ENCODE peak calls at places on chromosomes 3 and 15, in ten cellular contexts. One of them, this sample, is unnamed.

GRCh38 chr3:52685285-52685704 is 418 bp downstream of the PBRM1 start:
- DNase-seq in stimulated activated CD4-positive, alpha-beta T cell treated with anti-CD3 and anti-CD28 coated beads, TNF-alpha, amount 100 ng/mL, for 1 hour: peak
- DNase-seq in stimulated activated naive CD4-positive, alpha-beta T cell: peak
- DNase-seq in NCI-H1105 treated with DMSO at 0.1 percent for 48 hours: peak
- DNase-seq in GM23338: peak
- DNase-seq in T-cell: peak
- DNase-seq in effector memory CD8-positive, alpha-beta T cell: peak
- DNase-seq in non-pigmented ciliary epithelial cell: no peak
- DNase-seq in stimulated activated CD8-positive, alpha-beta memory T cell treated with anti-CD3 and anti-CD28 coated beads, Interleukin-4, amount 100 ng/mL, for 4 hours: peak
- DNase-seq in T-helper 9 cell: peak
- DNase-seq in this sample: peak

GRCh38 chr15:67465196-67465952 is 55.6 kb upstream of the C15orf61 start:
- DNase-seq in stimulated activated CD4-positive, alpha-beta T cell treated with anti-CD3 and anti-CD28 coated beads, TNF-alpha, amount 100 ng/mL, for 1 hour: no peak
- DNase-seq in stimulated activated naive CD4-positive, alpha-beta T cell: no peak
- DNase-seq in NCI-H1105 treated with DMSO at 0.1 percent for 48 hours: no peak
- DNase-seq in GM23338: no peak
- DNase-seq in T-cell: no peak
- DNase-seq in effector memory CD8-positive, alpha-beta T cell: no peak
- DNase-seq in non-pigmented ciliary epithelial cell: no peak
- DNase-seq in stimulated activated CD8-positive, alpha-beta memory T cell treated with anti-CD3 and anti-CD28 coated beads, Interleukin-4, amount 100 ng/mL, for 4 hours: no peak
- DNase-seq in T-helper 9 cell: no peak
- DNase-seq in this sample: no peak

GRCh38 chr3:104629038-104629437 is 737.7 kb upstream of the ALCAM start:
- DNase-seq in stimulated activated CD4-positive, alpha-beta T cell treated with anti-CD3 and anti-CD28 coated beads, TNF-alpha, amount 100 ng/mL, for 1 hour: no peak
- DNase-seq in stimulated activated naive CD4-positive, alpha-beta T cell: no peak
- DNase-seq in NCI-H1105 treated with DMSO at 0.1 percent for 48 hours: no peak
- DNase-seq in GM23338: no peak
- DNase-seq in T-cell: no peak
- DNase-seq in effector memory CD8-positive, alpha-beta T cell: no peak
- DNase-seq in non-pigmented ciliary epithelial cell: peak
- DNase-seq in stimulated activated CD8-positive, alpha-beta memory T cell treated with anti-CD3 and anti-CD28 coated beads, Interleukin-4, amount 100 ng/mL, for 4 hours: no peak
- DNase-seq in T-helper 9 cell: no peak
- DNase-seq in this sample: peak

GRCh38 chr15:68875377-68876116 is 54.8 kb upstream of the SPESP1 start:
- DNase-seq in stimulated activated CD4-positive, alpha-beta T cell treated with anti-CD3 and anti-CD28 coated beads, TNF-alpha, amount 100 ng/mL, for 1 hour: peak
- DNase-seq in stimulated activated naive CD4-positive, alpha-beta T cell: peak
- DNase-seq in NCI-H1105 treated with DMSO at 0.1 percent for 48 hours: peak
- DNase-seq in GM23338: peak
- DNase-seq in T-cell: peak
- DNase-seq in effector memory CD8-positive, alpha-beta T cell: peak
- DNase-seq in non-pigmented ciliary epithelial cell: peak
- DNase-seq in stimulated activated CD8-positive, alpha-beta memory T cell treated with anti-CD3 and anti-CD28 coated beads, Interleukin-4, amount 100 ng/mL, for 4 hours: peak
- DNase-seq in T-helper 9 cell: peak
- DNase-seq in this sample: peak

GRCh38 chr15:90481023-90481422 is 48.7 kb upstream of the CRTC3 start:
- DNase-seq in stimulated activated CD4-positive, alpha-beta T cell treated with anti-CD3 and anti-CD28 coated beads, TNF-alpha, amount 100 ng/mL, for 1 hour: no peak
- DNase-seq in stimulated activated naive CD4-positive, alpha-beta T cell: peak
- DNase-seq in NCI-H1105 treated with DMSO at 0.1 percent for 48 hours: no peak
- DNase-seq in GM23338: no peak
- DNase-seq in T-cell: peak
- DNase-seq in effector memory CD8-positive, alpha-beta T cell: peak
- DNase-seq in non-pigmented ciliary epithelial cell: no peak
- DNase-seq in stimulated activated CD8-positive, alpha-beta memory T cell treated with anti-CD3 and anti-CD28 coated beads, Interleukin-4, amount 100 ng/mL, for 4 hours: no peak
- DNase-seq in T-helper 9 cell: peak
- DNase-seq in this sample: no peak

GRCh38 chr3:152497457-152497856 is 228.7 kb downstream of the MBNL1 start:
- DNase-seq in stimulated activated CD4-positive, alpha-beta T cell treated with anti-CD3 and anti-CD28 coated beads, TNF-alpha, amount 100 ng/mL, for 1 hour: no peak
- DNase-seq in stimulated activated naive CD4-positive, alpha-beta T cell: no peak
- DNase-seq in NCI-H1105 treated with DMSO at 0.1 percent for 48 hours: no peak
- DNase-seq in GM23338: no peak
- DNase-seq in T-cell: no peak
- DNase-seq in effector memory CD8-positive, alpha-beta T cell: no peak
- DNase-seq in non-pigmented ciliary epithelial cell: no peak
- DNase-seq in stimulated activated CD8-positive, alpha-beta memory T cell treated with anti-CD3 and anti-CD28 coated beads, Interleukin-4, amount 100 ng/mL, for 4 hours: no peak
- DNase-seq in T-helper 9 cell: no peak
- DNase-seq in this sample: no peak

GRCh38 chr3:17865626-17866025 is 123.2 kb upstream of the TBC1D5 start:
- DNase-seq in stimulated activated CD4-positive, alpha-beta T cell treated with anti-CD3 and anti-CD28 coated beads, TNF-alpha, amount 100 ng/mL, for 1 hour: no peak
- DNase-seq in stimulated activated naive CD4-positive, alpha-beta T cell: no peak
- DNase-seq in NCI-H1105 treated with DMSO at 0.1 percent for 48 hours: no peak
- DNase-seq in GM23338: no peak
- DNase-seq in T-cell: no peak
- DNase-seq in effector memory CD8-positive, alpha-beta T cell: no peak
- DNase-seq in non-pigmented ciliary epithelial cell: no peak
- DNase-seq in stimulated activated CD8-positive, alpha-beta memory T cell treated with anti-CD3 and anti-CD28 coated beads, Interleukin-4, amount 100 ng/mL, for 4 hours: no peak
- DNase-seq in T-helper 9 cell: no peak
- DNase-seq in this sample: no peak

GRCh38 chr3:137191133-137191923 is 233.5 kb downstream of the IL20RB start:
- DNase-seq in stimulated activated CD4-positive, alpha-beta T cell treated with anti-CD3 and anti-CD28 coated beads, TNF-alpha, amount 100 ng/mL, for 1 hour: no peak
- DNase-seq in stimulated activated naive CD4-positive, alpha-beta T cell: no peak
- DNase-seq in NCI-H1105 treated with DMSO at 0.1 percent for 48 hours: no peak
- DNase-seq in GM23338: no peak
- DNase-seq in T-cell: no peak
- DNase-seq in effector memory CD8-positive, alpha-beta T cell: no peak
- DNase-seq in non-pigmented ciliary epithelial cell: no peak
- DNase-seq in stimulated activated CD8-positive, alpha-beta memory T cell treated with anti-CD3 and anti-CD28 coated beads, Interleukin-4, amount 100 ng/mL, for 4 hours: no peak
- DNase-seq in T-helper 9 cell: no peak
- DNase-seq in this sample: no peak

GRCh38 chr15:25770031-25770430 is 93.1 kb downstream of the ATP10A start:
- DNase-seq in stimulated activated CD4-positive, alpha-beta T cell treated with anti-CD3 and anti-CD28 coated beads, TNF-alpha, amount 100 ng/mL, for 1 hour: no peak
- DNase-seq in stimulated activated naive CD4-positive, alpha-beta T cell: no peak
- DNase-seq in NCI-H1105 treated with DMSO at 0.1 percent for 48 hours: no peak
- DNase-seq in GM23338: no peak
- DNase-seq in T-cell: no peak
- DNase-seq in effector memory CD8-positive, alpha-beta T cell: no peak
- DNase-seq in non-pigmented ciliary epithelial cell: no peak
- DNase-seq in stimulated activated CD8-positive, alpha-beta memory T cell treated with anti-CD3 and anti-CD28 coated beads, Interleukin-4, amount 100 ng/mL, for 4 hours: no peak
- DNase-seq in T-helper 9 cell: no peak
- DNase-seq in this sample: no peak

GRCh38 chr3:50154476-50154839 is 666 bp upstream of the SEMA3F start:
- DNase-seq in stimulated activated CD4-positive, alpha-beta T cell treated with anti-CD3 and anti-CD28 coated beads, TNF-alpha, amount 100 ng/mL, for 1 hour: no peak
- DNase-seq in stimulated activated naive CD4-positive, alpha-beta T cell: no peak
- DNase-seq in NCI-H1105 treated with DMSO at 0.1 percent for 48 hours: peak
- DNase-seq in GM23338: peak
- DNase-seq in T-cell: no peak
- DNase-seq in effector memory CD8-positive, alpha-beta T cell: no peak
- DNase-seq in non-pigmented ciliary epithelial cell: no peak
- DNase-seq in stimulated activated CD8-positive, alpha-beta memory T cell treated with anti-CD3 and anti-CD28 coated beads, Interleukin-4, amount 100 ng/mL, for 4 hours: no peak
- DNase-seq in T-helper 9 cell: no peak
- DNase-seq in this sample: no peak

GRCh38 chr3:63043631-63044030 is 168.4 kb upstream of the CADPS start:
- DNase-seq in stimulated activated CD4-positive, alpha-beta T cell treated with anti-CD3 and anti-CD28 coated beads, TNF-alpha, amount 100 ng/mL, for 1 hour: no peak
- DNase-seq in stimulated activated naive CD4-positive, alpha-beta T cell: no peak
- DNase-seq in NCI-H1105 treated with DMSO at 0.1 percent for 48 hours: no peak
- DNase-seq in GM23338: no peak
- DNase-seq in T-cell: no peak
- DNase-seq in effector memory CD8-positive, alpha-beta T cell: no peak
- DNase-seq in non-pigmented ciliary epithelial cell: no peak
- DNase-seq in stimulated activated CD8-positive, alpha-beta memory T cell treated with anti-CD3 and anti-CD28 coated beads, Interleukin-4, amount 100 ng/mL, for 4 hours: no peak
- DNase-seq in T-helper 9 cell: no peak
- DNase-seq in this sample: no peak

This sample was measured in EL.